ENCODE peak calls at places on chromosome 14, in eight cellular contexts. A is IMR-90; B is PC-3; Y is activated naive CD8-positive, alpha-beta T cell treated with anti-CD3 and anti-CD28 coated beads for 36 hours; W is NCI-H446 treated with DMSO at 0.1 percent for 48 hours; F is cardiac muscle cell; U is astrocyte; I is stimulated activated effector memory CD8-positive, alpha-beta T cell treated with anti-CD3 and anti-CD28 coated beads, Interleukin-12 subunit alpha, Interleukin-12 subunit beta, amount 100 ng/mL, for 72 hours. T is an unnamed sample.
A peak's percentile ranks its signal among the peaks of the same experiment; 100 is the strongest.

GRCh38 chr14:99589031-99589441 is 15.0 kb downstream of the CCDC85C start:
- DNase-seq in A (no peak), B (no peak), Y (no peak), W (no peak), F (no peak), U (no peak), I (no peak), T (no peak)

GRCh38 chr14:69318241-69318640 is 58.3 kb downstream of the GALNT16 start:
- DNase-seq in A (peak; percentile 26), B (no peak), Y (no peak), W (no peak), F (no peak), U (no peak), I (no peak), T (no peak)

GRCh38 chr14:37024166-37024565 is 148.2 kb downstream of the SLC25A21 start:
- DNase-seq in A (no peak), B (peak; percentile 10), Y (no peak), W (no peak), F (no peak), U (no peak), I (no peak), T (no peak)

GRCh38 chr14:80536456-80536855 is 325.2 kb upstream of the DIO2 start:
- DNase-seq in A (peak; percentile 60), B (peak; percentile 25), Y (no peak), W (no peak), F (no peak), U (no peak), I (no peak), T (no peak)

GRCh38 chr14:82070040-82070439 is 536.4 kb upstream of the SEL1L start:
- DNase-seq in A (no peak), B (no peak), Y (no peak), W (no peak), F (no peak), U (no peak), I (no peak), T (no peak)

GRCh38 chr14:64769096-64770020 is 65.1 kb downstream of the PLEKHG3 start:
- DNase-seq in A (no peak), B (no peak), Y (no peak), W (no peak), F (no peak), U (no peak), I (no peak), T (no peak)

GRCh38 chr14:69069020-69069421 is 83.9 kb downstream of the DCAF5 start:
- DNase-seq in A (peak; percentile 93), B (peak; percentile 39), Y (no peak), W (no peak), F (no peak), U (peak; percentile 81), I (no peak), T (no peak)

GRCh38 chr14:101097109-101097793 is 193.7 kb upstream of the RTL1 start:
- DNase-seq in A (no peak), B (peak; percentile 50), Y (no peak), W (no peak), F (no peak), U (no peak), I (no peak), T (no peak)

GRCh38 chr14:103123128-103123633 is at the start of gene TNFAIP2:
- DNase-seq in A (no peak), B (no peak), Y (no peak), W (no peak), F (no peak), U (no peak), I (no peak), T (no peak)

GRCh38 chr14:61147369-61147897 is 133.7 kb downstream of the TMEM30B start:
- DNase-seq in A (peak; percentile 84), B (no peak), Y (no peak), W (no peak), F (no peak), U (peak; percentile 81), I (no peak), T (no peak)

GRCh38 chr14:88016768-88017167 is 11.8 kb downstream of the GPR65 start:
- DNase-seq in A (no peak), B (no peak), Y (no peak), W (no peak), F (no peak), U (no peak), I (no peak), T (no peak)

GRCh38 chr14:97306785-97307246 is 509.6 kb downstream of the VRK1 start:
- DNase-seq in A (no peak), B (peak; percentile 60), Y (no peak), W (no peak), F (no peak), U (peak; percentile 75), I (no peak), T (peak; percentile 16)

GRCh38 chr14:89259951-89260350 is 157.1 kb downstream of the FOXN3 start:
- DNase-seq in A (no peak), B (no peak), Y (no peak), W (no peak), F (no peak), U (no peak), I (no peak), T (no peak)

GRCh38 chr14:37195327-37195726 is 2.4 kb upstream of the MIPOL1 start:
- DNase-seq in A (peak; percentile 87), B (peak; percentile 91), Y (no peak), W (no peak), F (no peak), U (peak; percentile 68), I (no peak), T (no peak)

GRCh38 chr14:20690848-20691640 is 2.5 kb downstream of the ANG start:
- DNase-seq in A (peak; percentile 72), B (peak; percentile 86), Y (peak; percentile 22), W (peak; percentile 58), F (peak; percentile 81), U (peak; percentile 45), I (peak; percentile 55), T (peak; percentile 21)

GRCh38 chr14:53327716-53328115 is 174.6 kb upstream of the DDHD1 start:
- DNase-seq in A (peak; percentile 69), B (peak; percentile 87), Y (no peak), W (no peak), F (no peak), U (peak; percentile 68), I (no peak), T (no peak)

GRCh38 chr14:68682166-68683103 is 110.4 kb downstream of the ZFP36L1 start:
- DNase-seq in A (peak; percentile 95), B (peak; percentile 95), Y (peak; percentile 35), W (peak; percentile 83), F (no peak), U (peak; percentile 95), I (no peak), T (no peak)

GRCh38 chr14:31926652-31927347 is 150.3 kb upstream of the ARHGAP5 start:
- DNase-seq in A (peak; percentile 16), B (no peak), Y (no peak), W (no peak), F (no peak), U (no peak), I (no peak), T (no peak)

GRCh38 chr14:92503756-92504491 is 9.7 kb upstream of the RIN3 start:
- DNase-seq in A (peak; percentile 70), B (peak; percentile 95), Y (no peak), W (no peak), F (peak; percentile 37), U (peak; percentile 62), I (no peak), T (no peak)

GRCh38 chr14:59510001-59510400 is 25.7 kb downstream of the JKAMP start:
- DNase-seq in A (peak; percentile 34), B (no peak), Y (no peak), W (no peak), F (no peak), U (peak; percentile 10), I (no peak), T (no peak)

GRCh38 chr14:86038401-86038985 is 508.5 kb downstream of the FLRT2 start:
- DNase-seq in A (peak; percentile 62), B (peak; percentile 42), Y (peak; percentile 36), W (no peak), F (peak; percentile 69), U (peak; percentile 20), I (peak; percentile 59), T (no peak)

GRCh38 chr14:63205850-63206249 is 1.6 kb downstream of the RHOJ start:
- DNase-seq in A (peak; percentile 28), B (no peak), Y (no peak), W (no peak), F (no peak), U (peak; percentile 52), I (no peak), T (no peak)